ENCODE peak calls at places on chromosomes 1 and 21, in four cellular contexts. One of them, this sample, is unnamed.

GRCh38 chr1:155929057-155929456 is 5.2 kb downstream of the KHDC4 start:
- DNase-seq in NCI-H1105: no peak
- DNase-seq in T follicular helper cell: no peak
- DNase-seq in activated CD4-positive, alpha-beta T cell treated with anti-CD3 and anti-CD28 coated beads for 48 hours: no peak
- DNase-seq in this sample: no peak

GRCh38 chr1:54842206-54842915 is 41.2 kb upstream of the TTC22 start:
- DNase-seq in NCI-H1105: no peak
- DNase-seq in T follicular helper cell: no peak
- DNase-seq in activated CD4-positive, alpha-beta T cell treated with anti-CD3 and anti-CD28 coated beads for 48 hours: no peak
- DNase-seq in this sample: no peak

GRCh38 chr21:43318841-43319781 is 107.8 kb downstream of the SIK1 start:
- DNase-seq in NCI-H1105: no peak
- DNase-seq in T follicular helper cell: no peak
- DNase-seq in activated CD4-positive, alpha-beta T cell treated with anti-CD3 and anti-CD28 coated beads for 48 hours: no peak
- DNase-seq in this sample: no peak

GRCh38 chr1:157289001-157289400 is 150.8 kb upstream of the ETV3 start:
- DNase-seq in NCI-H1105: no peak
- DNase-seq in T follicular helper cell: no peak
- DNase-seq in activated CD4-positive, alpha-beta T cell treated with anti-CD3 and anti-CD28 coated beads for 48 hours: no peak
- DNase-seq in this sample: no peak

GRCh38 chr1:227950735-227951224 is 3.0 kb upstream of the WNT9A start:
- DNase-seq in T follicular helper cell: no peak
- DNase-seq in NCI-H1105: no peak
- DNase-seq in activated CD4-positive, alpha-beta T cell treated with anti-CD3 and anti-CD28 coated beads for 48 hours: no peak
- DNase-seq in this sample: no peak

GRCh38 chr1:207218512-207219352 is 102.7 kb upstream of the CD55 start:
- DNase-seq in NCI-H1105: no peak
- DNase-seq in activated CD4-positive, alpha-beta T cell treated with anti-CD3 and anti-CD28 coated beads for 48 hours: no peak
- DNase-seq in T follicular helper cell: no peak
- DNase-seq in this sample: no peak

GRCh38 chr1:117815105-117815812 is 114.2 kb downstream of the GDAP2 start:
- DNase-seq in T follicular helper cell: no peak
- DNase-seq in NCI-H1105: no peak
- DNase-seq in activated CD4-positive, alpha-beta T cell treated with anti-CD3 and anti-CD28 coated beads for 48 hours: no peak
- DNase-seq in this sample: no peak

GRCh38 chr1:230778916-230779590 is 31.9 kb downstream of the CAPN9 start:
- DNase-seq in T follicular helper cell: no peak
- DNase-seq in activated CD4-positive, alpha-beta T cell treated with anti-CD3 and anti-CD28 coated beads for 48 hours: no peak
- DNase-seq in NCI-H1105: no peak
- DNase-seq in this sample: no peak

GRCh38 chr1:8170059-8170835 is 144.1 kb upstream of the ERRFI1 start:
- DNase-seq in activated CD4-positive, alpha-beta T cell treated with anti-CD3 and anti-CD28 coated beads for 48 hours: no peak
- DNase-seq in NCI-H1105: no peak
- DNase-seq in T follicular helper cell: no peak
- DNase-seq in this sample: no peak

GRCh38 chr1:77509051-77509492 is 173.4 kb downstream of the ZZZ3 start:
- DNase-seq in T follicular helper cell: no peak
- DNase-seq in NCI-H1105: no peak
- DNase-seq in activated CD4-positive, alpha-beta T cell treated with anti-CD3 and anti-CD28 coated beads for 48 hours: no peak
- DNase-seq in this sample: no peak

GRCh38 chr1:2335721-2336475 is 55.5 kb downstream of the MORN1 start:
- DNase-seq in activated CD4-positive, alpha-beta T cell treated with anti-CD3 and anti-CD28 coated beads for 48 hours: no peak
- DNase-seq in NCI-H1105: peak
- DNase-seq in T follicular helper cell: no peak
- DNase-seq in this sample: no peak

GRCh38 chr1:88973520-88974137 is 18.8 kb downstream of the KYAT3 start:
- DNase-seq in activated CD4-positive, alpha-beta T cell treated with anti-CD3 and anti-CD28 coated beads for 48 hours: no peak
- DNase-seq in NCI-H1105: peak
- DNase-seq in T follicular helper cell: no peak
- DNase-seq in this sample: peak

GRCh38 chr1:84272401-84272800 is 29.1 kb upstream of the SAMD13 start:
- DNase-seq in activated CD4-positive, alpha-beta T cell treated with anti-CD3 and anti-CD28 coated beads for 48 hours: no peak
- DNase-seq in T follicular helper cell: no peak
- DNase-seq in NCI-H1105: peak
- DNase-seq in this sample: no peak

GRCh38 chr1:210687582-210688279 is 359.0 kb downstream of the HHAT start:
- DNase-seq in T follicular helper cell: no peak
- DNase-seq in activated CD4-positive, alpha-beta T cell treated with anti-CD3 and anti-CD28 coated beads for 48 hours: peak
- DNase-seq in NCI-H1105: no peak
- DNase-seq in this sample: no peak

GRCh38 chr1:31981976-31982375 is 31.7 kb upstream of the KHDRBS1 start:
- DNase-seq in activated CD4-positive, alpha-beta T cell treated with anti-CD3 and anti-CD28 coated beads for 48 hours: no peak
- DNase-seq in NCI-H1105: no peak
- DNase-seq in T follicular helper cell: peak
- DNase-seq in this sample: peak

GRCh38 chr1:12435639-12436344 is 182.2 kb downstream of the DHRS3 start:
- DNase-seq in NCI-H1105: no peak
- DNase-seq in T follicular helper cell: no peak
- DNase-seq in activated CD4-positive, alpha-beta T cell treated with anti-CD3 and anti-CD28 coated beads for 48 hours: peak
- DNase-seq in this sample: no peak

GRCh38 chr1:184225501-184226487 is 161.0 kb upstream of the C1orf21 start:
- DNase-seq in NCI-H1105: no peak
- DNase-seq in activated CD4-positive, alpha-beta T cell treated with anti-CD3 and anti-CD28 coated beads for 48 hours: no peak
- DNase-seq in T follicular helper cell: no peak
- DNase-seq in this sample: no peak

GRCh38 chr1:1122078-1122811 is 6.4 kb upstream of the C1orf159 start:
- DNase-seq in NCI-H1105: peak
- DNase-seq in activated CD4-positive, alpha-beta T cell treated with anti-CD3 and anti-CD28 coated beads for 48 hours: peak
- DNase-seq in T follicular helper cell: peak
- DNase-seq in this sample: peak

GRCh38 chr1:115430717-115431116 is 92.7 kb upstream of the NGF start:
- DNase-seq in NCI-H1105: no peak
- DNase-seq in activated CD4-positive, alpha-beta T cell treated with anti-CD3 and anti-CD28 coated beads for 48 hours: peak
- DNase-seq in T follicular helper cell: no peak
- DNase-seq in this sample: no peak

GRCh38 chr1:152190589-152190988 is 31.6 kb upstream of the RPTN start:
- DNase-seq in T follicular helper cell: no peak
- DNase-seq in NCI-H1105: no peak
- DNase-seq in activated CD4-positive, alpha-beta T cell treated with anti-CD3 and anti-CD28 coated beads for 48 hours: no peak
- DNase-seq in this sample: no peak

GRCh38 chr1:165376811-165377153 is 20.3 kb upstream of the LMX1A start:
- DNase-seq in NCI-H1105: no peak
- DNase-seq in activated CD4-positive, alpha-beta T cell treated with anti-CD3 and anti-CD28 coated beads for 48 hours: no peak
- DNase-seq in T follicular helper cell: no peak
- DNase-seq in this sample: no peak

GRCh38 chr1:28887418-28887834 is 26.9 kb upstream of the EPB41 start:
- DNase-seq in T follicular helper cell: peak
- DNase-seq in NCI-H1105: no peak
- DNase-seq in activated CD4-positive, alpha-beta T cell treated with anti-CD3 and anti-CD28 coated beads for 48 hours: peak
- DNase-seq in this sample: peak

GRCh38 chr1:207672525-207673130 is 27.7 kb downstream of the CR1L start:
- DNase-seq in NCI-H1105: peak
- DNase-seq in activated CD4-positive, alpha-beta T cell treated with anti-CD3 and anti-CD28 coated beads for 48 hours: peak
- DNase-seq in T follicular helper cell: no peak
- DNase-seq in this sample: no peak

GRCh38 chr1:115832651-115833050 is 8.3 kb downstream of the NHLH2 start:
- DNase-seq in activated CD4-positive, alpha-beta T cell treated with anti-CD3 and anti-CD28 coated beads for 48 hours: no peak
- DNase-seq in T follicular helper cell: no peak
- DNase-seq in NCI-H1105: no peak
- DNase-seq in this sample: no peak

GRCh38 chr1:77891200-77891599 is 2.8 kb downstream of the NEXN start:
- DNase-seq in NCI-H1105: no peak
- DNase-seq in activated CD4-positive, alpha-beta T cell treated with anti-CD3 and anti-CD28 coated beads for 48 hours: no peak
- DNase-seq in T follicular helper cell: no peak
- DNase-seq in this sample: no peak

GRCh38 chr1:78033797-78034172 is 12.0 kb upstream of the GIPC2 start:
- DNase-seq in activated CD4-positive, alpha-beta T cell treated with anti-CD3 and anti-CD28 coated beads for 48 hours: no peak
- DNase-seq in T follicular helper cell: no peak
- DNase-seq in NCI-H1105: no peak
- DNase-seq in this sample: no peak

GRCh38 chr1:192763756-192764155 is 45.1 kb upstream of the RGS2 start:
- DNase-seq in activated CD4-positive, alpha-beta T cell treated with anti-CD3 and anti-CD28 coated beads for 48 hours: no peak
- DNase-seq in NCI-H1105: no peak
- DNase-seq in T follicular helper cell: no peak
- DNase-seq in this sample: no peak

GRCh38 chr1:214404154-214404553 is 123.2 kb downstream of the SMYD2 start:
- DNase-seq in NCI-H1105: no peak
- DNase-seq in activated CD4-positive, alpha-beta T cell treated with anti-CD3 and anti-CD28 coated beads for 48 hours: no peak
- DNase-seq in T follicular helper cell: no peak
- DNase-seq in this sample: no peak

GRCh38 chr1:180301135-180301737 is 71.2 kb downstream of the LHX4 start:
- DNase-seq in T follicular helper cell: no peak
- DNase-seq in NCI-H1105: no peak
- DNase-seq in activated CD4-positive, alpha-beta T cell treated with anti-CD3 and anti-CD28 coated beads for 48 hours: no peak
- DNase-seq in this sample: no peak

GRCh38 chr1:240492832-240493440 is 119.0 kb downstream of the GREM2 start:
- DNase-seq in NCI-H1105: no peak
- DNase-seq in activated CD4-positive, alpha-beta T cell treated with anti-CD3 and anti-CD28 coated beads for 48 hours: peak
- DNase-seq in T follicular helper cell: no peak
- DNase-seq in this sample: peak

GRCh38 chr21:33401617-33401967 is 1.6 kb upstream of the IFNGR2 start:
- DNase-seq in NCI-H1105: no peak
- DNase-seq in T follicular helper cell: no peak
- DNase-seq in activated CD4-positive, alpha-beta T cell treated with anti-CD3 and anti-CD28 coated beads for 48 hours: no peak
- DNase-seq in this sample: no peak

GRCh38 chr1:40130892-40131291 is 30.3 kb upstream of the RLF start:
- DNase-seq in T follicular helper cell: no peak
- DNase-seq in activated CD4-positive, alpha-beta T cell treated with anti-CD3 and anti-CD28 coated beads for 48 hours: no peak
- DNase-seq in NCI-H1105: no peak
- DNase-seq in this sample: no peak

GRCh38 chr1:3453891-3454810 is at the start of gene ARHGEF16:
- DNase-seq in NCI-H1105: peak
- DNase-seq in T follicular helper cell: peak
- DNase-seq in activated CD4-positive, alpha-beta T cell treated with anti-CD3 and anti-CD28 coated beads for 48 hours: peak
- DNase-seq in this sample: no peak

GRCh38 chr1:5997316-5997715 is 5.1 kb upstream of the NPHP4 start:
- DNase-seq in activated CD4-positive, alpha-beta T cell treated with anti-CD3 and anti-CD28 coated beads for 48 hours: no peak
- DNase-seq in NCI-H1105: no peak
- DNase-seq in T follicular helper cell: no peak
- DNase-seq in this sample: no peak

GRCh38 chr1:109978761-109979488 is 5.6 kb upstream of the AHCYL1 start:
- DNase-seq in T follicular helper cell: no peak
- DNase-seq in NCI-H1105: no peak
- DNase-seq in activated CD4-positive, alpha-beta T cell treated with anti-CD3 and anti-CD28 coated beads for 48 hours: no peak
- DNase-seq in this sample: no peak

GRCh38 chr1:29124366-29125236 is 898 bp upstream of the TMEM200B start:
- DNase-seq in activated CD4-positive, alpha-beta T cell treated with anti-CD3 and anti-CD28 coated beads for 48 hours: peak
- DNase-seq in T follicular helper cell: no peak
- DNase-seq in NCI-H1105: no peak
- DNase-seq in this sample: peak

GRCh38 chr1:119958223-119958622 is 61.9 kb upstream of the ADAM30 start:
- DNase-seq in NCI-H1105: no peak
- DNase-seq in T follicular helper cell: no peak
- DNase-seq in activated CD4-positive, alpha-beta T cell treated with anti-CD3 and anti-CD28 coated beads for 48 hours: no peak
- DNase-seq in this sample: no peak

GRCh38 chr1:91402023-91402422 is 2.6 kb downstream of the HFM1 start:
- DNase-seq in NCI-H1105: peak
- DNase-seq in T follicular helper cell: no peak
- DNase-seq in activated CD4-positive, alpha-beta T cell treated with anti-CD3 and anti-CD28 coated beads for 48 hours: no peak
- DNase-seq in this sample: no peak

GRCh38 chr21:44869860-44870747 is 3.4 kb downstream of the PTTG1IP start:
- DNase-seq in NCI-H1105: no peak
- DNase-seq in activated CD4-positive, alpha-beta T cell treated with anti-CD3 and anti-CD28 coated beads for 48 hours: no peak
- DNase-seq in T follicular helper cell: no peak
- DNase-seq in this sample: no peak

GRCh38 chr1:54758678-54759348 is 5.5 kb downstream of the PARS2 start:
- DNase-seq in NCI-H1105: no peak
- DNase-seq in activated CD4-positive, alpha-beta T cell treated with anti-CD3 and anti-CD28 coated beads for 48 hours: no peak
- DNase-seq in T follicular helper cell: no peak
- DNase-seq in this sample: no peak